ENCODE peak calls at places on chromosomes 2 and 18, in four cellular contexts. G is AG04449, H is BJ, Y is GM23338. U is an unnamed sample.

GRCh38 chr2:10973766-10974165 is 62.0 kb downstream of the KCNF1 start:
- DNase-seq in G (no peak), H (no peak), Y (no peak), U (no peak)

GRCh38 chr2:162317058-162317742 is 1.3 kb downstream of the IFIH1 start:
- DNase-seq in G (no peak), H (no peak), Y (no peak), U (no peak)

GRCh38 chr2:70767699-70768584 is at the start of gene ADD2:
- DNase-seq in G (no peak), H (no peak), Y (peak), U (no peak)

GRCh38 chr18:51211552-51211951 is 14.1 kb upstream of the MEX3C start:
- DNase-seq in G (no peak), H (no peak), Y (no peak), U (peak)

GRCh38 chr2:85649201-85650190 is 18.5 kb downstream of the SFTPB start:
- DNase-seq in G (peak), H (no peak), Y (no peak), U (peak)

GRCh38 chr2:134035605-134036370 is 218.1 kb upstream of the MGAT5 start:
- DNase-seq in G (no peak), H (no peak), Y (no peak), U (no peak)

GRCh38 chr2:30180230-30180629 is 33.4 kb downstream of the YPEL5 start:
- DNase-seq in G (no peak), H (no peak), Y (no peak), U (no peak)

GRCh38 chr2:28357948-28358667 is 34.5 kb upstream of the FOSL2 start:
- DNase-seq in G (no peak), H (no peak), Y (no peak), U (no peak)

GRCh38 chr2:131105950-131106801 is 1.0 kb downstream of the PLEKHB2 start:
- DNase-seq in G (no peak), H (no peak), Y (peak), U (no peak)

GRCh38 chr2:66438498-66439290 is 3.8 kb downstream of the MEIS1 start:
- DNase-seq in G (no peak), H (no peak), Y (no peak), U (no peak)

GRCh38 chr2:38945372-38945771 is 55.7 kb downstream of the ARHGEF33 start:
- DNase-seq in G (no peak), H (no peak), Y (no peak), U (no peak)

GRCh38 chr2:226971029-226971584 is 135.3 kb downstream of the RHBDD1 start:
- DNase-seq in G (no peak), H (no peak), Y (no peak), U (no peak)

GRCh38 chr2:104939570-104940235 is 85.8 kb downstream of the POU3F3 start:
- DNase-seq in G (no peak), H (no peak), Y (no peak), U (no peak)

GRCh38 chr2:187220100-187220499 is 228.0 kb downstream of the CALCRL start:
- DNase-seq in G (no peak), H (no peak), Y (no peak), U (no peak)

GRCh38 chr18:3916082-3916481 is 466.1 kb downstream of the TGIF1 start:
- DNase-seq in G (no peak), H (no peak), Y (no peak), U (no peak)

GRCh38 chr2:180202591-180202990 is 195.5 kb upstream of the CWC22 start:
- DNase-seq in G (no peak), H (no peak), Y (peak), U (no peak)

GRCh38 chr2:29281585-29281984 is 166.4 kb downstream of the CLIP4 start:
- DNase-seq in G (no peak), H (no peak), Y (no peak), U (peak)

GRCh38 chr2:98804736-98805135 is 73.8 kb upstream of the MGAT4A start:
- DNase-seq in G (no peak), H (no peak), Y (no peak), U (no peak)

GRCh38 chr18:30988440-30988839 is 54.1 kb downstream of the DSC3 start:
- DNase-seq in G (no peak), H (no peak), Y (no peak), U (no peak)

GRCh38 chr18:30987479-30988241 is 54.9 kb downstream of the DSC3 start:
- DNase-seq in G (no peak), H (no peak), Y (no peak), U (no peak)

GRCh38 chr18:30982285-30982992 is 60.1 kb downstream of the DSC3 start:
- DNase-seq in G (no peak), H (no peak), Y (no peak), U (no peak)

GRCh38 chr18:30991397-30991796 is 51.1 kb downstream of the DSC3 start:
- DNase-seq in G (no peak), H (no peak), Y (no peak), U (no peak)

GRCh38 chr18:30985753-30986152 is 56.8 kb downstream of the DSC3 start:
- DNase-seq in G (no peak), H (no peak), Y (no peak), U (no peak)
- TF ChIP-seq CTCF in G (no peak), H (no peak), Y (no peak), U (no peak)

GRCh38 chr2:135168119-135168872 is 116.2 kb downstream of the RAB3GAP1 start:
- DNase-seq in G (no peak), H (no peak), Y (no peak), U (no peak)
- TF ChIP-seq CTCF in G (no peak), H (no peak), Y (no peak), U (no peak)

DNA sequence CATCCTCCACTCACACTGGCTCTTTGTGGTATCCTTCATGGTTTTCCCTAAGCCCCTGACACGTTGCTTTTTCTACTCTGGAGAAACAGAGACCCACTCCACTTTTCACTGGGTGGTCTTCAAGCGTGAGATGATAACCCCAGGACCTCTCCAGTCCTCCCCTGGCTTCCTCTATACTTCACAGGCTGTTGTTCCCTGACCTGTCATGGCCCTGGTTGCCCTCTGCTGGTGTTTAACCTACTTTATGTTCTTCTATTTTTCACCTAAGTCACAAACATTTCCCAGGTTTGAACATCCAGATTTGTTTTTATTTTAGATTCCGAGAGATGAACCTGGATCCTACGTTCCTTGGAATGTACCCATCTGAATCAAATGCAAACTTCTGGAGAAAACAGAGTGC is 84.5 kb downstream of the AOX1 start:
- DNase-seq in G (no peak), H (no peak), Y (peak), U (no peak)
- TF ChIP-seq CTCF in G (no peak), H (no peak), Y (peak), U (no peak)

DNA sequence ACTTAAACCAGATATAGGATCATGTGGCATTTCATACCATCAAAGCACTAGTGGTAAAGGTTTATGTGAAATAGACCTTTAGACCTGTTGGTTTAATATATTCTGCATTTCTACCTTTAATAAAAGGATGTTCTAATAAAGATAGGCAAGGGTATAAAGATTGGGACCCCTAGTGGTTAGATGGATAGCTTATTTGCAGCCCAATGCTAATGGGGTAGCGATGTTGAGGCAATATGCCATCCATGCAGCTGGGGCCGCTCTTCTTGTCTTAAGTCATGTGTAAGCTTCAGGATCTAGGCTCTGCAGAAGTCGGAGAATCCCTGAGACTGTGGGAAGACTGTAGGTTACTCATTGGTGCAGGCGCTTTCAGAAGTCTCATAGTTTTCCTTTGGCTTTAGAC is 114.9 kb downstream of the ICOS start:
- DNase-seq in G (no peak), H (no peak), Y (peak), U (no peak)
- TF ChIP-seq CTCF in G (peak), H (no peak), Y (peak), U (peak)

GRCh38 chr2:69156624-69157023 is 143.6 kb downstream of the ANTXR1 start:
- DNase-seq in G (no peak), H (no peak), Y (no peak), U (no peak)

GRCh38 chr2:69163109-69163508 is 150.1 kb downstream of the ANTXR1 start:
- DNase-seq in G (peak), H (peak), Y (no peak), U (peak)

GRCh38 chr2:69162121-69162520 is 149.1 kb downstream of the ANTXR1 start:
- DNase-seq in G (no peak), H (no peak), Y (no peak), U (no peak)

GRCh38 chr2:69157441-69157840 is 144.5 kb downstream of the ANTXR1 start:
- DNase-seq in G (no peak), H (no peak), Y (no peak), U (no peak)

GRCh38 chr2:69159988-69160387 is 147.0 kb downstream of the ANTXR1 start:
- DNase-seq in G (no peak), H (no peak), Y (peak), U (no peak)
- TF ChIP-seq CTCF in G (no peak), H (no peak), Y (peak), U (no peak)

GRCh38 chr2:69720404-69720803 is 21.5 kb upstream of the ANXA4 start:
- DNase-seq in G (no peak), H (no peak), Y (no peak), U (no peak)
- TF ChIP-seq CTCF in G (peak), H (peak), Y (peak), U (peak)

DNA sequence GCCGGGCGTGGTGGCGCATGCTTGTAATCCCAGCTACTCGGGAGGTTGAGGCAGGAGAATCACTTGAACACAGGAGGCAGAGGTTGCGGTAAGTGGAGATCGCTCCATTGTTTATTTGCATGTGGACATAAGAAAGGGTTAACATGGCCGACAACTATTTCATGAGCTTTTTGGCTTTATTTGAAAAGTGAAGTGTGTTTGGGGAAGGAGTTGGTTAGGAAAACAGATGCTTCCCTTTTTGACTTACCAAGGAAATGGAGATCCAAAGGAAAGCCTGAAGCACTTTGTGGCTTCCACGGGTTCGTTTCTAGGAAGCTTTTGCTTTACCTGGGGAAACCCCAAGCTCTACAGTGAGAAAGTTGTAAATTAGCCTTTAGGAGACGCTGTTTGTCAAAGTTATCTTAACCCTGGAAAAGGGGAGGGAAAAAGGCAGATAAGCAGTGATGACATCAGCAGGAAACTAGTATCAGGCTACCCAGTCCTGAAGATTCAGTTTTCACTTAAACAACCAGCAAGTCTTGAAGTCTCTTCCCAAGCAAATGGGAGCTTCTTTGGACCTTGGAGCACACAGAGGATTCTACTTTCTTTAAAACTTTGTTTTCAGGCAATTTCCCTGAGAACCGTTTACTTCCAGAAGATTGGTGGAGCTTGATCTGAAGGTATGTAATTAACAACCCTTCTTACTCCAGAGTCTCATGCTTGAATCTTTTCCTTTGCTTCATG is at the start of gene CASP10:
- DNase-seq in G (no peak), H (no peak), Y (peak), U (no peak)
- TF ChIP-seq CTCF in G (no peak), H (no peak), Y (peak), U (peak)

GRCh38 chr18:9831723-9832199 is 54.0 kb upstream of the TXNDC2 start:
- DNase-seq in G (no peak), H (no peak), Y (no peak), U (no peak)

GRCh38 chr18:9828794-9829712 is 56.7 kb upstream of the TXNDC2 start:
- DNase-seq in G (no peak), H (no peak), Y (no peak), U (no peak)

GRCh38 chr18:9832871-9833270 is 52.9 kb upstream of the TXNDC2 start:
- DNase-seq in G (no peak), H (no peak), Y (no peak), U (no peak)

GRCh38 chr18:9827856-9828793 is 57.6 kb upstream of the TXNDC2 start:
- DNase-seq in G (peak), H (peak), Y (no peak), U (peak)

GRCh38 chr18:9831046-9831722 is 54.6 kb upstream of the TXNDC2 start:
- DNase-seq in G (no peak), H (no peak), Y (no peak), U (no peak)
- TF ChIP-seq CTCF in G (no peak), H (no peak), Y (no peak), U (no peak)

U was measured in retinal pigment epithelial cell.